ENCODE peak calls at places on chromosomes 4 and X, in six cellular contexts. Z is GM12878, U is HepG2, G is H1, H is K562, S is GM12891. E is an unnamed sample.

GRCh38 chr4:60485279-60485678 is 714.8 kb upstream of the ADGRL3 start:
- DNase-seq in U (no peak), H (no peak), G (no peak), Z (no peak), S (no peak), E (no peak)

GRCh38 chr4:158282252-158282651 is 72.0 kb downstream of the TMEM144 start:
- DNase-seq in S (no peak), G (no peak), H (no peak), U (no peak), Z (no peak), E (no peak)

GRCh38 chr4:76984788-76985211 is 35.2 kb downstream of the SEPTIN11 start:
- DNase-seq in H (no peak), U (peak; percentile 64), Z (no peak), S (no peak), G (no peak), E (no peak)

GRCh38 chrX:68827848-68828562 is 816 bp upstream of the EFNB1 start:
- DNase-seq in G (peak; percentile 87), S (no peak), H (peak; percentile 66), Z (no peak), U (peak; percentile 55), E (peak; percentile 31)

GRCh38 chrX:11193035-11193469 is 81.9 kb downstream of the HCCS start:
- DNase-seq in Z (no peak), G (no peak), H (no peak), U (no peak), S (no peak), E (no peak)

GRCh38 chr4:151227731-151228130 is 49.2 kb upstream of the PRSS48 start:
- DNase-seq in G (no peak), H (no peak), U (no peak), S (no peak), Z (no peak), E (no peak)

GRCh38 chr4:45518832-45519231 is 605.0 kb downstream of the GABRG1 start:
- DNase-seq in G (no peak), U (no peak), H (no peak), S (no peak), Z (no peak), E (no peak)

GRCh38 chr4:176964116-176964691 is 171.5 kb upstream of the VEGFC start:
- DNase-seq in Z (no peak), S (no peak), H (no peak), G (peak; percentile 63), U (no peak), E (no peak)

GRCh38 chrX:100677616-100678181 is 33.7 kb downstream of the SRPX2 start:
- DNase-seq in U (no peak), G (no peak), Z (no peak), H (no peak), S (no peak), E (no peak)

GRCh38 chr4:60805500-60806313 is 394.4 kb upstream of the ADGRL3 start:
- DNase-seq in S (no peak), Z (no peak), U (peak; percentile 32), H (no peak), G (no peak), E (no peak)

GRCh38 chr4:184647391-184648101 is 1.7 kb downstream of the CASP3 start:
- DNase-seq in S (no peak), H (no peak), Z (no peak), U (no peak), G (no peak), E (no peak)

GRCh38 chrX:129781134-129782014 is 1.6 kb downstream of the SASH3 start:
- DNase-seq in U (no peak), G (no peak), Z (peak; percentile 83), S (peak; percentile 52), H (no peak), E (peak; percentile 68)

GRCh38 chr4:74320559-74321118 is 12.4 kb downstream of the EPGN start:
- DNase-seq in U (peak; percentile 58), G (peak; percentile 64), Z (peak; percentile 9), H (peak; percentile 26), S (no peak), E (no peak)

GRCh38 chrX:68599256-68600152 is 48.0 kb upstream of the STARD8 start:
- DNase-seq in S (no peak), U (no peak), H (peak; percentile 8), G (peak; percentile 43), Z (no peak), E (peak; percentile 4)

GRCh38 chr4:144313370-144313769 is 172.9 kb upstream of the GYPA start:
- DNase-seq in S (no peak), G (no peak), U (no peak), H (no peak), Z (no peak), E (no peak)

GRCh38 chrX:17632942-17633341 is 104.4 kb upstream of the SCML1 start:
- DNase-seq in G (no peak), H (no peak), S (no peak), Z (no peak), U (no peak), E (no peak)

GRCh38 chr4:161522031-161522430 is 641.8 kb downstream of the FSTL5 start:
- DNase-seq in U (no peak), H (no peak), Z (no peak), G (no peak), S (no peak), E (no peak)

GRCh38 chrX:41382699-41383645 is 49.0 kb downstream of the DDX3X start:
- DNase-seq in H (no peak), Z (no peak), U (no peak), G (no peak), S (no peak), E (no peak)

GRCh38 chr4:101065935-101066485 is 281.3 kb downstream of the PPP3CA start:
- DNase-seq in H (no peak), G (no peak), S (no peak), Z (no peak), U (no peak), E (no peak)

GRCh38 chr4:152038238-152038637 is 277.4 kb upstream of the GATB start:
- DNase-seq in Z (no peak), S (no peak), G (no peak), H (no peak), U (no peak), E (no peak)

GRCh38 chr4:71417150-71417549 is 78.3 kb downstream of the SLC4A4 start:
- DNase-seq in H (no peak), S (no peak), Z (no peak), U (no peak), G (no peak), E (no peak)
- TF ChIP-seq POLR2AphosphoS5 in H (no peak), S (no peak), Z (no peak), U (no peak), G (no peak), E (no peak)

GRCh38 chr4:78601013-78601412 is 49.4 kb downstream of the ANXA3 start:
- DNase-seq in G (no peak), S (no peak), U (no peak), H (peak; percentile 41), Z (peak; percentile 63), E (no peak)
- TF ChIP-seq TAF1 in G (no peak), S (no peak), U (no peak), H (no peak), Z (no peak), E (no peak)

DNA sequence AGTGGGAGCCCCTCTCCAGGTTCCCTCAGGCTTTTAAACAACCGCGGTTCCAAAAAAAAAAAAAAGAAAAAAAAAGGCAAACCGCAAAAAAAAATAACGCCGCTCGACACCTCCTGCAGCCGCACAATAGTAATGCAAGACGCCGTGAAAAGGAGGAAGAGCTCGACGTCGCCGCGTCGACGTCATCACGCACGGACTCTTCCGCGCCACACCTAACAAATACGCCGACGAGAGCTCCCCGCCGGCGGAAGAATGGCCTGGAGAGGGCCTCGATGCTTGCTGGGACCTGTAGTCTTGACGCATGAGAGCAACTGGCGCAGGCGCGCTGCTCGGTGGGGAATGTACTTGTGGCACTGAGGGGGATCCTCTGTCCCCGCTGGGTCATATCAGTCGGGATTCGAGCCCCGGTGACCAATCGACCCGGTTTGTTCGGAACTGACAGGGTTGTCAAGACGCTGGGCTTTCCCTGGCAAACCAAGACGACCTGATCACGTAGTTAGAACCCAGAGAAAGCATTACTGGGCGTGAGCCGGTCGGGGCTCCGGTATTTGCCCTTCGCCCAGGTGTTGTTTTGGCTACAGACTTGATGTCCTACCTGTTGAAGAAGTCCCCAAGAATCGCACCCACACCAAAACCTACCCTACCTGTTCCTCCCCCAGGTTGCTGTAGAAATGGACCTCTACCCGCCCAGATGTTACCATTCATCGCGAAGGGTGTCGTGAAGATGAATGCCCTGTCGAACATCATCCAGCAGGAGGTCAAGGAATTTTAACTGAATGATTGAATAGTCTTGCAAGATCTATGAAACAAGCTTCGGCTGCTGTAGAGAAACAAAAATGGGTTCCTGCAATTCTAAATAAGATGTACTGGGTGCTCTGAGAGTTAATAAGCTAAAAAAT is at the start of gene CBR4:
- DNase-seq in S (peak; percentile 71), G (peak; percentile 88), U (peak; percentile 97), H (peak; percentile 84), Z (peak; percentile 94), E (peak; percentile 62)
- TF ChIP-seq POLR2A in S (peak; percentile 87), G (peak; percentile 38), U (peak; percentile 90), H (peak; percentile 94), Z (peak; percentile 86), E (peak; percentile 77)

DNA sequence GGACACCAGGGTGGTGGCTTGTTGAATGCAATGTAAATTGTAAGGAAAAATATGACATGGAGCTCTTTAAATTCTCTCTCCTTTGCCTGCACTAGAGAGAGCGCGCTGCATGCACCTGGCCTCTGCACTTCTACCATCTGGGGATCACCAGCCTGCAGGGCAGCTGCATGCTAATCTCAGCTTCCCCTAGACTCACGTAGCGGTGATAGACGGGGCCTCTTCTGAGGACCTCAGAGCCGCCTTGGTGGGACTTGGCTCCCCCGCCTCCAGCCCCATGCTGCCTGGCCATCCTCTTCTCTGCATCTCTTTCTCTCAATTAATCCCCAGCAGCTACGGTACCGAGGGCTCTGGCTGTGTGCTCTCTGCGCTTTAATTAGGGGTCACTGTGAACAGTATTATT is 52.7 kb upstream of the PSAPL1 start:
- DNase-seq in H (no peak), U (no peak), G (no peak), Z (no peak), S (no peak), E (no peak)
- TF ChIP-seq POLR2AphosphoS5 in H (no peak), U (no peak), G (no peak), Z (no peak), S (no peak), E (no peak)